ENCODE peak calls at places on chromosomes 3 and 15, in eight cellular contexts. Q is HTR-8/SVneo; D is effector memory CD8-positive, alpha-beta T cell; G is globus pallidus; K is left cardiac atrium; S is activated CD4-positive, alpha-beta T cell treated with anti-CD3 and anti-CD28 coated beads, Interleukin-2, amount 50 U/mL, for 4 hours; N is ELF-1; P is GM03348. F is an unnamed sample.

GRCh38 chr3:46280105-46280797 is 38.0 kb downstream of the CCR3 start:
- DNase-seq in K (peak), G (no peak), P (no peak), S (peak), N (no peak), Q (peak), D (peak), F (peak)

GRCh38 chr3:55198554-55198953 is 270.7 kb upstream of the LRTM1 start:
- DNase-seq in D (no peak), G (no peak), P (peak), S (no peak), N (no peak), K (no peak), Q (peak), F (no peak)

GRCh38 chr3:72973786-72974185 is 22.8 kb upstream of the PPP4R2 start:
- DNase-seq in P (no peak), K (no peak), D (no peak), N (no peak), G (no peak), S (no peak), Q (no peak), F (no peak)

GRCh38 chr3:126399348-126399730 is 4.6 kb downstream of the CFAP100 start:
- DNase-seq in Q (no peak), N (no peak), G (no peak), D (no peak), K (no peak), P (no peak), S (no peak), F (no peak)

GRCh38 chr15:31083394-31083790 is 18.1 kb downstream of the TRPM1 start:
- DNase-seq in D (no peak), K (no peak), G (no peak), P (no peak), S (no peak), N (no peak), Q (no peak), F (no peak)

GRCh38 chr3:173644086-173645082 is 246.8 kb downstream of the NLGN1 start:
- DNase-seq in K (no peak), S (no peak), D (no peak), P (no peak), N (no peak), Q (no peak), G (no peak), F (no peak)

GRCh38 chr3:163878396-163878795 is 1199.9 kb downstream of the SI start:
- DNase-seq in D (no peak), S (no peak), P (no peak), G (no peak), Q (no peak), K (no peak), N (peak), F (no peak)

GRCh38 chr3:12436514-12437222 is 47.6 kb upstream of the TSEN2 start:
- DNase-seq in D (no peak), P (peak), Q (no peak), S (no peak), G (no peak), N (no peak), K (no peak), F (no peak)

GRCh38 chr15:62472616-62473299 is 307.7 kb upstream of the C2CD4B start:
- DNase-seq in Q (peak), G (no peak), S (no peak), K (no peak), P (no peak), D (no peak), N (peak), F (no peak)

GRCh38 chr15:89307791-89308190 is 26.8 kb downstream of the POLG start:
- DNase-seq in S (no peak), N (no peak), G (no peak), K (no peak), P (peak), Q (no peak), D (no peak), F (no peak)

GRCh38 chr3:73848173-73848751 is 223.5 kb upstream of the PDZRN3 start:
- DNase-seq in P (peak), S (no peak), K (no peak), D (no peak), G (peak), N (no peak), Q (no peak), F (no peak)

GRCh38 chr3:154427685-154428291 is 2.2 kb downstream of the GPR149 start:
- DNase-seq in N (peak), K (no peak), P (peak), Q (no peak), S (no peak), G (no peak), D (no peak), F (no peak)

GRCh38 chr15:47620960-47621681 is 96.2 kb upstream of the SEMA6D start:
- DNase-seq in N (no peak), G (no peak), S (no peak), K (no peak), D (no peak), Q (no peak), P (no peak), F (no peak)

GRCh38 chr3:195312714-195313113 is 41.8 kb upstream of the XXYLT1 start:
- DNase-seq in Q (no peak), K (no peak), N (no peak), D (no peak), P (no peak), S (no peak), G (no peak), F (no peak)

GRCh38 chr3:117019082-117019713 is 309.6 kb downstream of the TUSC7 start:
- DNase-seq in G (peak), Q (peak), S (no peak), P (peak), N (peak), K (peak), D (no peak), F (no peak)

GRCh38 chr3:31265646-31266423 is 266.9 kb upstream of the STT3B start:
- DNase-seq in K (no peak), G (no peak), N (no peak), Q (no peak), P (no peak), D (no peak), S (no peak), F (no peak)

GRCh38 chr3:45560270-45561020 is 34.1 kb upstream of the LIMD1 start:
- DNase-seq in D (no peak), K (peak), Q (no peak), P (peak), N (no peak), S (no peak), G (peak), F (no peak)

GRCh38 chr15:28881170-28881569 is 4.6 kb upstream of the APBA2 start:
- DNase-seq in P (no peak), N (no peak), K (no peak), G (no peak), D (no peak), S (no peak), Q (no peak), F (no peak)

GRCh38 chr15:58951388-58952060 is 18.0 kb upstream of the SLTM start:
- DNase-seq in K (no peak), G (no peak), N (no peak), P (peak), Q (no peak), S (no peak), D (no peak), F (no peak)

GRCh38 chr15:68017221-68017620 is 36.9 kb upstream of the PIAS1 start:
- DNase-seq in D (no peak), K (no peak), Q (no peak), G (no peak), S (no peak), P (no peak), N (peak), F (no peak)

GRCh38 chr3:129777806-129778205 is 115.7 kb downstream of the TMCC1 start:
- DNase-seq in S (no peak), G (peak), D (no peak), K (no peak), Q (no peak), N (no peak), P (no peak), F (no peak)

GRCh38 chr15:73716417-73716816 is 32.2 kb downstream of the CD276 start:
- DNase-seq in N (no peak), P (no peak), K (peak), D (no peak), S (no peak), Q (no peak), G (no peak), F (no peak)

GRCh38 chr15:84725001-84725491 is 9.1 kb upstream of the SEC11A start:
- DNase-seq in Q (peak), P (peak), N (peak), S (no peak), G (peak), D (no peak), K (peak), F (peak)

GRCh38 chr3:102936511-102936910 is 501.7 kb downstream of the ZPLD1 start:
- DNase-seq in K (no peak), N (no peak), S (no peak), P (no peak), Q (no peak), G (no peak), D (no peak), F (no peak)

GRCh38 chr15:42879390-42879912 is 41.1 kb downstream of the TTBK2 start:
- DNase-seq in P (no peak), N (no peak), D (no peak), Q (no peak), G (no peak), K (no peak), S (no peak), F (no peak)

GRCh38 chr15:69610858-69611257 is 158.2 kb downstream of the RPLP1 start:
- DNase-seq in P (no peak), Q (no peak), D (no peak), S (no peak), N (no peak), G (no peak), K (no peak), F (no peak)

GRCh38 chr3:112074006-112074405 is 12.2 kb upstream of the C3orf52 start:
- DNase-seq in K (no peak), Q (no peak), S (no peak), D (no peak), N (no peak), P (peak), G (no peak), F (no peak)

GRCh38 chr3:53570709-53571108 is 76.3 kb downstream of the CACNA1D start:
- DNase-seq in P (no peak), K (peak), G (no peak), D (no peak), Q (no peak), S (no peak), N (no peak), F (no peak)

GRCh38 chr3:134373278-134373941 is 837 bp downstream of the AMOTL2 start:
- DNase-seq in P (peak), N (peak), D (no peak), G (peak), Q (peak), K (peak), S (no peak), F (no peak)

GRCh38 chr3:156388469-156389150 is 166.3 kb downstream of the SSR3 start:
- DNase-seq in G (no peak), K (no peak), D (no peak), S (no peak), Q (no peak), P (peak), N (no peak), F (no peak)